ENCODE peak calls at places on chromosome 1, in four cellular contexts. F, I, W and C are unnamed samples.

GRCh38 chr1:216183007-216183406 is 240.2 kb downstream of the USH2A start:
- DNase-seq in F (no peak), I (no peak), W (no peak), C (no peak)

GRCh38 chr1:230698130-230698529 is 15.8 kb downstream of the AGT start:
- DNase-seq in F (no peak), I (no peak), W (no peak), C (no peak)

GRCh38 chr1:92408825-92409224 is 77.9 kb downstream of the GFI1 start:
- DNase-seq in F (no peak), I (no peak), W (no peak), C (no peak)

GRCh38 chr1:168236836-168237611 is 11.2 kb downstream of the SFT2D2 start:
- DNase-seq in F (no peak), I (no peak), W (no peak), C (no peak)

GRCh38 chr1:183630748-183631147 is 4.8 kb downstream of the ARPC5 start:
- DNase-seq in F (no peak), I (no peak), W (no peak), C (no peak)

GRCh38 chr1:115727706-115728249 is 40.7 kb downstream of the CASQ2 start:
- DNase-seq in F (no peak), I (no peak), W (peak; percentile 96), C (no peak)

GRCh38 chr1:29706936-29707335 is 470.6 kb downstream of the PTPRU start:
- DNase-seq in F (peak; percentile 40), I (no peak), W (no peak), C (peak; percentile 75)

GRCh38 chr1:152436593-152437338 is 22.7 kb upstream of the CRNN start:
- DNase-seq in F (no peak), I (no peak), W (no peak), C (no peak)

GRCh38 chr1:26234644-26235384 is 814 bp downstream of the CEP85 start:
- DNase-seq in F (peak; percentile 79), I (no peak), W (no peak), C (peak; percentile 15)

GRCh38 chr1:185483647-185484450 is 166.8 kb upstream of the IVNS1ABP start:
- DNase-seq in F (peak; percentile 26), I (no peak), W (peak; percentile 51), C (no peak)

GRCh38 chr1:236282159-236282716 is 480 bp upstream of the ERO1B start:
- DNase-seq in F (no peak), I (no peak), W (no peak), C (no peak)

GRCh38 chr1:245396615-245397014 is 241.8 kb downstream of the KIF26B start:
- DNase-seq in F (no peak), I (no peak), W (no peak), C (no peak)

GRCh38 chr1:206690516-206690915 is 5.8 kb downstream of the MAPKAPK2 start:
- DNase-seq in F (no peak), I (no peak), W (no peak), C (no peak)

GRCh38 chr1:150760003-150760402 is 5.6 kb downstream of the CTSS start:
- DNase-seq in F (no peak), I (no peak), W (no peak), C (no peak)

GRCh38 chr1:245873068-245873467 is 634.0 kb downstream of the SMYD3 start:
- DNase-seq in F (no peak), I (no peak), W (no peak), C (no peak)

GRCh38 chr1:180672505-180672904 is 40.7 kb downstream of the XPR1 start:
- DNase-seq in F (no peak), I (no peak), W (no peak), C (no peak)

GRCh38 chr1:206498685-206499084 is 8.6 kb upstream of the RASSF5 start:
- DNase-seq in F (no peak), I (no peak), W (no peak), C (no peak)

GRCh38 chr1:20540281-20540680 is 12.1 kb upstream of the FAM43B start:
- DNase-seq in F (no peak), I (no peak), W (no peak), C (no peak)

GRCh38 chr1:21045351-21045750 is 131.3 kb downstream of the EIF4G3 start:
- DNase-seq in F (no peak), I (no peak), W (no peak), C (no peak)

GRCh38 chr1:25065246-25066238 is 135.5 kb upstream of the RUNX3 start:
- DNase-seq in F (no peak), I (no peak), W (no peak), C (no peak)

GRCh38 chr1:12422488-12422887 is 192.7 kb downstream of the VPS13D start:
- DNase-seq in F (peak; percentile 45), I (no peak), W (no peak), C (no peak)

GRCh38 chr1:226552061-226552460 is 3.5 kb downstream of the STUM start:
- DNase-seq in F (no peak), I (no peak), W (no peak), C (no peak)

GRCh38 chr1:87115317-87115885 is 201.0 kb downstream of the HS2ST1 start:
- DNase-seq in F (no peak), I (no peak), W (no peak), C (no peak)

GRCh38 chr1:182617734-182618288 is 13.6 kb upstream of the RGS16 start:
- DNase-seq in F (no peak), I (no peak), W (no peak), C (no peak)

GRCh38 chr1:156106624-156107488 is 7.7 kb upstream of the LMNA start:
- DNase-seq in F (peak; percentile 79), I (no peak), W (no peak), C (no peak)

GRCh38 chr1:208238710-208239517 is 5.3 kb downstream of the PLXNA2 start:
- DNase-seq in F (peak; percentile 82), I (no peak), W (no peak), C (peak; percentile 41)

GRCh38 chr1:27672750-27673112 is 739 bp upstream of the IFI6 start:
- DNase-seq in F (no peak), I (no peak), W (no peak), C (no peak)

GRCh38 chr1:183480971-183481431 is 8.7 kb downstream of the SMG7 start:
- DNase-seq in F (no peak), I (peak; percentile 33), W (no peak), C (no peak)

GRCh38 chr1:227888404-227889046 is 59.2 kb downstream of the WNT9A start:
- DNase-seq in F (no peak), I (no peak), W (no peak), C (peak; percentile 10)

GRCh38 chr1:228404107-228404720 is 2.4 kb downstream of the TRIM11 start:
- DNase-seq in F (no peak), I (no peak), W (no peak), C (no peak)

GRCh38 chr1:35454175-35454574 is 103.0 kb downstream of the KIAA0319L start:
- DNase-seq in F (no peak), I (no peak), W (peak; percentile 50), C (no peak)

GRCh38 chr1:206557636-206558473 is 50.5 kb downstream of the RASSF5 start:
- DNase-seq in F (peak; percentile 54), I (no peak), W (peak; percentile 63), C (no peak)

GRCh38 chr1:110255388-110255787 is 45.3 kb downstream of the KCNC4 start:
- DNase-seq in F (no peak), I (no peak), W (no peak), C (no peak)

GRCh38 chr1:107874221-107874620 is 90.8 kb downstream of the VAV3 start:
- DNase-seq in F (no peak), I (no peak), W (no peak), C (no peak)

GRCh38 chr1:107867892-107868291 is 97.1 kb downstream of the VAV3 start:
- DNase-seq in F (no peak), I (no peak), W (no peak), C (no peak)

GRCh38 chr1:107870691-107871090 is 94.3 kb downstream of the VAV3 start:
- DNase-seq in F (no peak), I (no peak), W (no peak), C (no peak)

GRCh38 chr1:107871687-107872086 is 93.3 kb downstream of the VAV3 start:
- DNase-seq in F (no peak), I (no peak), W (no peak), C (no peak)

GRCh38 chr1:107871259-107871658 is 93.7 kb downstream of the VAV3 start:
- DNase-seq in F (no peak), I (no peak), W (no peak), C (no peak)
- TF ChIP-seq SPI1 in F (no peak), I (no peak), W (no peak), C (no peak)

GRCh38 chr1:200873671-200874397 is 1.1 kb downstream of the GPR25 start:
- DNase-seq in F (no peak), I (no peak), W (no peak), C (no peak)
- TF ChIP-seq SPI1 in F (no peak), I (no peak), W (no peak), C (no peak)

GRCh38 chr1:47438321-47439150 is 692 bp downstream of the FOXD2 start:
- DNase-seq in F (no peak), I (no peak), W (no peak), C (no peak)
- TF ChIP-seq SPI1 in F (no peak), I (no peak), W (no peak), C (no peak)

DNA sequence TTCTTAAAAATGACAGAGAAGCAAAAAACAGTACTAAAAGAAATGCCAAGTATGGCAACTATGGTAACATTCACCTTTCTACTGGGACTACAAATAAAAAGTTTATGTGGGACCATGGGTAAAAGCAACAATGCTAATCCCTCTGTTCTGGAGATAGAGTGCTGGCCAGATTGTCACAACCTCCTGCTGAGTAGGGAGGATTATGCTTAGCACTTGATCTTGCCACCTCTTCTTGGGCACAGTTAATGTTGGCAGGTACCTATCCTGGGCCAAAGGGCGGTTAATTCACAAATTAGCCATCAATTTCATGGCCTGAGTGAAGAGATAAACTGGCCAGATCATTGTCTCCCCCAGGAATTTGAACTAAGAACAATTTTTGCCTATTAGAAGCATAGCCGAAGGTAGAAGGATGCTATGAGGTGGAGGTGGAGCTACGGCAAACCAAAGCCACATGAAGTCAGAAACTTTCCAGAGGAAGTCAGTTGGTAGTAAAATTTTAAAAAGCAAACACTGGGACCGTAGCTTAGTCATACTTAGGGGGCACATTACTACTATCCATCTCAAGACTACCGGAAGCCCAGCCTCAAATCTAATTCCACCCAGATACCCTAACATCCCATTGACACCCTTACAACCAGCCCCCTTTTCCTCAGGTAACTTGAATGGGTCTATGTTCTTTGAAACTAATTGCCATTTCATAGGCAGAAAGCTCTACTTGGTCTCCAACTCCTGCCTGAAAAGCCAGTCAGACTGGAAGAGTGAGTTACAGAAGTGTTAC is 2.7 kb downstream of the SCYL3 start:
- DNase-seq in F (no peak), I (peak; percentile 51), W (no peak), C (no peak)
- TF ChIP-seq SPI1 in F (no peak), I (peak; percentile 33), W (no peak), C (peak; percentile 63)

DNA sequence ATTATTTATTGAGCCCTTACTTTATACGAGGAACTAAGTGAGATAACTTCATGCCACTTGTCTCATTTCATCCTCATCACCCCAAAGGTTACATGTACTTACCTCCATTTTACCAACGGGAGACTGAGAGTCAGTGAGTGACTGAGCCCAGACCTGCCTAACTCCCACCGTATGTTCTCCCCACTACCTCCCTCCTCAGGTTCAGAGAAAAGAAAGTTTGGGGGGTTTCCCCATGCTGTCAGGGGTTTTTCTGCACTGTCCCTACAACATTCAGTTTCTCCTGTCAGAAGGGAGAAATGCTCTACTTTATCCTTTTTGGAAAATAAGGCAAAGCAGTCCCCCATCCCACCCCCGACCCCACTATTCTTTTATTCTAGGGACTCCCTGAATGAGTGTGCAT is 32.9 kb downstream of the FAM78B start:
- DNase-seq in F (no peak), I (no peak), W (no peak), C (no peak)
- TF ChIP-seq SPI1 in F (no peak), I (no peak), W (no peak), C (no peak)

GRCh38 chr1:24003331-24003972 is 23.3 kb upstream of the SRSF10 start:
- DNase-seq in F (no peak), I (peak; percentile 81), W (no peak), C (no peak)
- TF ChIP-seq SPI1 in F (no peak), I (no peak), W (no peak), C (no peak)

GRCh38 chr1:36480161-36480560 is 2.6 kb downstream of the CSF3R start:
- DNase-seq in F (no peak), I (no peak), W (no peak), C (no peak)
- TF ChIP-seq SPI1 in F (no peak), I (no peak), W (no peak), C (no peak)